ENCODE peak calls at places on chromosomes 4 and X, in nine cellular contexts. Y is H54; L is cardiac muscle cell; Q is nephron progenitor cell; R is effector memory CD4-positive, alpha-beta T cell; D is astrocyte of the spinal cord; J is left cardiac atrium; U is WTC11; I is KBM-7. A is an unnamed sample.

GRCh38 chr4:122652379-122652778 is 31.5 kb upstream of the IL21 start:
- DNase-seq in J (no peak), U (peak; percentile 30), I (peak; percentile 29), L (peak; percentile 84), R (peak; percentile 41), Y (no peak), D (peak; percentile 72), Q (peak; percentile 12), A (peak; percentile 4)

GRCh38 chrX:100743009-100743615 is 11.2 kb upstream of the SYTL4 start:
- DNase-seq in D (no peak), U (no peak), L (peak; percentile 76), J (no peak), Y (no peak), R (no peak), Q (no peak), I (peak; percentile 66), A (no peak)

GRCh38 chrX:151359931-151360871 is 36.8 kb upstream of the VMA21 start:
- DNase-seq in U (peak; percentile 68), Y (peak; percentile 22), Q (peak; percentile 68), R (no peak), J (peak; percentile 30), D (no peak), L (peak; percentile 10), I (peak; percentile 37), A (no peak)

GRCh38 chr4:163378661-163379060 is 35.0 kb downstream of the NPY5R start:
- DNase-seq in D (no peak), Y (no peak), Q (no peak), L (no peak), U (no peak), R (no peak), J (no peak), I (no peak), A (no peak)

GRCh38 chrX:7108995-7109634 is 38.4 kb upstream of the STS start:
- DNase-seq in J (no peak), Y (no peak), Q (peak; percentile 9), U (no peak), I (peak; percentile 48), L (peak; percentile 21), R (no peak), D (peak; percentile 33), A (no peak)

GRCh38 chr4:3826247-3827172 is 60.3 kb downstream of the ADRA2C start:
- DNase-seq in I (no peak), J (peak; percentile 14), R (no peak), L (no peak), D (no peak), U (no peak), Q (no peak), Y (no peak), A (no peak)

GRCh38 chr4:7635971-7636508 is 201.3 kb upstream of the PSAPL1 start:
- DNase-seq in D (no peak), Y (no peak), J (no peak), I (no peak), U (no peak), Q (no peak), R (no peak), L (no peak), A (no peak)

GRCh38 chr4:158929939-158930344 is 161.1 kb downstream of the FNIP2 start:
- DNase-seq in Y (no peak), U (no peak), I (no peak), Q (no peak), R (no peak), D (no peak), L (no peak), J (no peak), A (no peak)

GRCh38 chr4:152458801-152459302 is 77.0 kb downstream of the FBXW7 start:
- DNase-seq in R (no peak), U (no peak), D (no peak), Y (no peak), I (peak; percentile 55), L (peak; percentile 40), J (no peak), Q (no peak), A (no peak)

GRCh38 chrX:71514367-71515038 is 18.4 kb upstream of the OGT start:
- DNase-seq in J (no peak), I (peak; percentile 61), Y (no peak), U (no peak), Q (no peak), R (no peak), L (no peak), D (no peak), A (no peak)

GRCh38 chr4:87414806-87415205 is 7.6 kb upstream of the NUDT9 start:
- DNase-seq in U (no peak), L (no peak), D (no peak), Y (no peak), J (no peak), I (no peak), R (no peak), Q (no peak), A (no peak)